ENCODE peak calls at places on chromosomes 5 and 9, in nine cellular contexts. S is uterus, N is DND-41, F is GM06990, B is foreskin fibroblast, E is stomach, D is fibroblast of lung, W is left ventricle myocardium inferior, C is cardiac fibroblast. Q is an unnamed sample.

GRCh38 chr5:101717729-101718128 is 578.4 kb downstream of the SLCO4C1 start:
- DNase-seq in D (no peak), E (no peak), C (no peak), B (no peak), W (no peak), F (no peak), S (no peak), N (no peak), Q (no peak)

GRCh38 chr9:109469646-109470358 is 28.3 kb downstream of the PTPN3 start:
- DNase-seq in B (peak), N (peak), W (peak), F (peak), E (peak), D (peak), S (peak), C (peak), Q (peak)

GRCh38 chr5:81195334-81195929 is 37.7 kb upstream of the CKMT2 start:
- DNase-seq in C (peak), S (no peak), W (no peak), D (no peak), E (no peak), B (no peak), N (no peak), F (no peak), Q (no peak)

GRCh38 chr5:10372726-10373709 is 19.5 kb downstream of the MARCHF6 start:
- DNase-seq in W (no peak), N (no peak), S (no peak), B (peak), D (no peak), F (no peak), E (no peak), C (no peak), Q (no peak)

GRCh38 chr9:20551835-20552234 is 70.5 kb downstream of the MLLT3 start:
- DNase-seq in F (peak), S (no peak), B (no peak), N (no peak), E (no peak), W (no peak), C (no peak), D (no peak), Q (peak)

GRCh38 chr5:68460147-68460760 is 244.7 kb downstream of the PIK3R1 start:
- DNase-seq in N (peak), W (no peak), E (no peak), S (peak), C (peak), F (no peak), B (peak), D (peak), Q (peak)

GRCh38 chr5:10233505-10233904 is 16.2 kb downstream of the ATPSCKMT start:
- DNase-seq in W (no peak), C (peak), N (no peak), E (no peak), D (peak), S (no peak), B (peak), F (no peak), Q (no peak)

GRCh38 chr5:36147681-36148080 is 4.0 kb downstream of the LMBRD2 start:
- DNase-seq in F (no peak), S (no peak), C (peak), B (no peak), D (peak), W (no peak), N (no peak), E (no peak), Q (no peak)

GRCh38 chr9:74366111-74366510 is 131.0 kb upstream of the RORB start:
- DNase-seq in W (no peak), C (no peak), B (no peak), N (no peak), S (no peak), D (peak), F (no peak), E (no peak), Q (no peak)

GRCh38 chr9:37324691-37325490 is 97.6 kb upstream of the GRHPR start:
- DNase-seq in D (no peak), F (peak), N (no peak), C (no peak), W (no peak), E (no peak), B (no peak), S (no peak), Q (no peak)

GRCh38 chr9:8718121-8718725 is 918.6 kb upstream of the DMAC1 start:
- DNase-seq in W (no peak), B (peak), C (peak), E (no peak), N (no peak), F (no peak), D (peak), S (no peak), Q (no peak)

GRCh38 chr9:136441191-136441680 is 1.6 kb upstream of the INPP5E start:
- DNase-seq in F (no peak), E (no peak), D (peak), S (no peak), C (no peak), N (no peak), B (peak), W (no peak), Q (no peak)

GRCh38 chr9:93900436-93900819 is 54.7 kb downstream of the BARX1 start:
- DNase-seq in S (no peak), W (no peak), C (no peak), E (peak), N (no peak), D (no peak), B (no peak), F (no peak), Q (no peak)

GRCh38 chr9:32251539-32251938 is 132.9 kb upstream of the ACO1 start:
- DNase-seq in F (no peak), D (peak), E (peak), C (peak), B (no peak), N (peak), W (no peak), S (peak), Q (peak)

GRCh38 chr9:135241381-135242380 is 154.2 kb downstream of the OLFM1 start:
- DNase-seq in F (no peak), B (no peak), N (no peak), E (no peak), S (no peak), C (no peak), W (no peak), D (no peak), Q (no peak)

GRCh38 chr5:6011199-6011598 is 367.1 kb downstream of the MED10 start:
- DNase-seq in E (no peak), S (no peak), B (no peak), F (no peak), C (no peak), N (no peak), D (no peak), W (no peak), Q (no peak)

GRCh38 chr9:112664541-112664940 is 53.4 kb downstream of the INIP start:
- DNase-seq in B (no peak), N (no peak), E (no peak), C (no peak), S (no peak), D (peak), F (no peak), W (no peak), Q (no peak)

GRCh38 chr5:69271376-69271775 is 36.7 kb downstream of the CDK7 start:
- DNase-seq in F (no peak), S (no peak), B (peak), N (peak), W (no peak), E (no peak), C (peak), D (peak), Q (no peak)

GRCh38 chr5:93890657-93891056 is 149.3 kb upstream of the POU5F2 start:
- DNase-seq in C (no peak), E (no peak), F (no peak), W (no peak), D (peak), B (no peak), N (no peak), S (no peak), Q (no peak)

GRCh38 chr5:93893050-93893449 is 151.7 kb upstream of the POU5F2 start:
- DNase-seq in C (no peak), N (no peak), S (no peak), B (no peak), W (no peak), D (no peak), E (no peak), F (no peak), Q (no peak)

GRCh38 chr5:93891491-93892480 is 150.4 kb upstream of the POU5F2 start:
- DNase-seq in D (peak), S (no peak), E (no peak), B (no peak), W (no peak), C (no peak), F (no peak), N (no peak), Q (no peak)

GRCh38 chr5:93892481-93892880 is 151.1 kb upstream of the POU5F2 start:
- DNase-seq in B (no peak), W (no peak), N (no peak), D (peak), S (no peak), C (no peak), F (no peak), E (no peak), Q (no peak)

DNA sequence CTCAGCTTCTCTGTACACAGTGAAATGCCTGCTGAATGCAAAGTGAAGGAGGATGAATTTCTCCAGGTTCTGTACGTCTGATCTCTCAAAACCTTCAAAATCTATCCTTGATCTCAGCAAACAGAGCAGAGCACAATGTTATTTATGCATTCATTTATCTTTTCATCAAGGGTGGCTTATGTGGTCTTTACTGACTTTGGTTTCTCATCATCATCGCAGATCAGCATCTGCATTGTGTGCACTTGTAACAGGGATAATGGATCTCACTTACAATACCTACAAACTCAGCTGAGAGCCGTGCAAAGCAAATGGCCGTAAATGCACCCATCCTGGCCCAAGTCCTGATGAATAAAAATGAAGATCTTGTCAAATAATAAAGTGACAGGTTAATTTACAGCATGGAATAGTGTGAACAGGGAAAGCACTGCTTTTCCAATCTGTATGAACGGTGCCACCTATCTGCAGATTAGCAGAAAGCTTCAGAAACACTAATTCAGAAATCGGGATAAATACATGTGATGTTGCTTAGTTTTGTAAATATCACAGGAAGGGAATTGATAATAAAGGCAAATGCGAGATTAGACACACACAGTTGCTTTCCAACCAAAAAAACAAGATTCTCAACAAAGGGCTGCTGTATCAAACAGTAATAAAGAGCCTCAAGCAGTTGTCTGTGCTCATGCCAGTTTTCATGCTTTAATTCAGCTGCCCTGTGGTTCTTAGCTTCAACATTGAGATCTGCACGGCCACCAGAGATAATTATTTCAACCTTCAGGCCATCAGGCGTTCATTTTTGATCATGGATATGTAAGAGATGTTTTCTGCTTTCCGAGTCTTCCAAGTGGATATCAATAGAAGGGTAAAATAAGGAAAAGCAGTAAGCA is 153.3 kb upstream of the POU5F2 start:
- DNase-seq in F (no peak), W (no peak), B (peak), N (no peak), S (no peak), C (peak), E (no peak), D (no peak), Q (no peak)
- TF ChIP-seq CTCF in F (peak), W (peak), B (peak), N (peak), S (no peak), C (peak), E (no peak), D (peak), Q (peak)

GRCh38 chr9:16719921-16720320 is 150.5 kb downstream of the BNC2 start:
- DNase-seq in C (no peak), F (no peak), D (no peak), W (no peak), E (no peak), N (no peak), S (no peak), B (no peak), Q (no peak)

GRCh38 chr9:16718296-16718695 is 152.2 kb downstream of the BNC2 start:
- DNase-seq in W (no peak), N (no peak), S (no peak), D (no peak), F (no peak), E (no peak), B (no peak), C (no peak), Q (no peak)

GRCh38 chr9:16716631-16717030 is 153.8 kb downstream of the BNC2 start:
- DNase-seq in C (no peak), S (no peak), F (no peak), W (no peak), N (no peak), D (no peak), E (no peak), B (no peak), Q (no peak)

GRCh38 chr9:16720386-16720785 is 150.1 kb downstream of the BNC2 start:
- DNase-seq in C (peak), N (no peak), B (peak), W (no peak), D (peak), E (no peak), S (no peak), F (no peak), Q (no peak)

GRCh38 chr9:16718952-16719351 is 151.5 kb downstream of the BNC2 start:
- DNase-seq in C (no peak), F (no peak), E (no peak), B (peak), N (no peak), S (no peak), D (peak), W (no peak), Q (no peak)
- TF ChIP-seq CTCF in C (no peak), F (peak), E (no peak), B (no peak), N (no peak), S (no peak), D (no peak), W (no peak), Q (no peak)

DNA sequence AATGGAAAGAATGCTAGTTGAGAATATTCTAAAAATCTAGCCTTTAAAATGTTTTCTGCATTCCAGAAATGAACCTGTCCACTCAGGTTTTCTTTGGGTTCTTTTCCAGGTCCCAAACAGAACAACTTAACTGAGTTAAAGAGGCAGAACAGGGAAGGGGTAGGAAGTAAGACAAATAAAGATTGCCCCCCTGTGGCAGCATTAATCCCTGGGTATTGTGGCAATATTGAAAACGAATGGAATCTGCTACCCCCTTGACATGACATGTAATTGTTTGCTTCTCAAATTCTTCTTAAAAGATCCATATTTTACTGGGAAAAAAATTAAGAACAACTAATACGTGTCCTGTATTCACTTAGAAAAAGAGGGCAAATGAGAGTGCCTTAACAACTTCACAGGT is 9.3 kb upstream of the RBM22 start:
- DNase-seq in B (no peak), S (no peak), C (peak), W (no peak), N (no peak), F (no peak), E (no peak), D (no peak), Q (no peak)
- TF ChIP-seq CTCF in B (no peak), S (no peak), C (peak), W (peak), N (peak), F (peak), E (no peak), D (peak), Q (no peak)

DNA sequence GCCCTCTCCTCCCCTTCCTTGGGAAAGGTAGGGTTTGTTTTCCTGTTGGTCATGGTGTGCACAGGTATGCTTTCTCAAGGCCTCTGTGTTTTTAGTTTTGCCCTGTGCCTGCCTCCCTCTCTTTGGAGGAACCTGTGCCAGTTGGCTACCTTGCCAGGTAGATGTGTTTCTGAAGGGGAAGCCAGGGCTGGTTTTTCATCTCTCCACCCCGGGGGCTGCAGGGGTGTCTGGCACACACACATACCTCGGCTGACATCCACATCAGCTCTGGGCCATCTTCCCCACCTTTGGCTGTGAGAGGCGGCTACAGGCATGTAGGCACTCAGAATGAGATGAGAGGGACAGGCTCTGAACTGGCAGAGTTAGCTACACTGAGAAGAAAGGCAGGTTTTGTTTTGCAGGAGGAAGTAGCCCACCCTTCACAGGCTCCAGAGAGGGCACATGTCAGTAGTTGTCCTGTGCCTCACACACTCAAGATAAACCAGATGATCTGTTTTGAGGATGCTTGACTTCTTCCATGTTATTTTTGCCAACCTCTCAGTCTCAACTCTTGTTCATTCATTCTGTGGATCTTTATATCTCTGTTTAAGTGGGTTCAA is 9.7 kb downstream of the RGMB start:
- DNase-seq in E (no peak), F (no peak), D (no peak), W (no peak), N (no peak), C (no peak), S (no peak), B (peak), Q (no peak)
- TF ChIP-seq CTCF in E (no peak), F (no peak), D (no peak), W (no peak), N (no peak), C (no peak), S (no peak), B (no peak), Q (no peak)

DNA sequence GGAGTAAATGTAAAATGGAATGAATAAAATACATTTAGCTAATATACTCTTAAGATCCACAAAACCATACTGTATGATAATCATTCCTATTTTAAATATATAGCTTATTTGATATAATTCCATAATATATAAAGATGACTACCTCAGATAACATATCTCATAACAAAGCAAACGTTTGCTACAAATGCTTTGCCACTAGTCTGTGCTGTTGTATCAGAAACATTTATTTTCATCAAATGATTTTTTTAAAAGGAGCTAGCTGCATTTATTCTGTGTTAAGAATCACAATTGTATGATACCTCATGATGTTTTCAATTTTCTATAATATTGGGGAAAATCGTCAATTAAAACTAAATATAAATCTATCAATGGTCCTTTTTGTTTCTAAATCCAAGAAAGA is 567.2 kb downstream of the PTPRD start:
- DNase-seq in E (no peak), F (no peak), W (no peak), N (no peak), S (no peak), C (no peak), D (peak), B (no peak), Q (no peak)
- TF ChIP-seq CTCF in E (no peak), F (no peak), W (peak), N (peak), S (no peak), C (no peak), D (peak), B (no peak), Q (peak)